ENCODE peak calls at places on chromosomes 3 and 15, in seven cellular contexts. S, I, B, X, E, R and W are unnamed samples.

GRCh38 chr3:53155763-53156162 is 5.2 kb upstream of the PRKCD start:
- DNase-seq in X (peak), S (no peak), B (no peak), R (no peak), E (no peak), I (no peak), W (no peak)

GRCh38 chr15:67149859-67150824 is 84.7 kb downstream of the SMAD3 start:
- DNase-seq in X (no peak), S (no peak), E (peak), B (no peak), R (no peak), I (no peak), W (no peak)

GRCh38 chr3:177107840-177108239 is 89.4 kb downstream of the TBL1XR1 start:
- DNase-seq in E (no peak), R (no peak), I (no peak), X (no peak), B (no peak), S (no peak), W (no peak)

GRCh38 chr3:197186887-197187588 is 111.4 kb downstream of the DLG1 start:
- DNase-seq in R (no peak), X (peak), B (peak), I (peak), E (peak), S (no peak), W (no peak)

GRCh38 chr15:27826411-27826810 is 272.7 kb downstream of the OCA2 start:
- DNase-seq in E (no peak), X (no peak), I (no peak), R (no peak), S (no peak), B (no peak), W (no peak)

GRCh38 chr3:170992854-170993253 is 33.7 kb downstream of the SLC2A2 start:
- DNase-seq in S (no peak), B (no peak), I (no peak), R (no peak), X (no peak), E (no peak), W (no peak)

GRCh38 chr3:72246685-72247084 is 461.7 kb upstream of the PROK2 start:
- DNase-seq in I (no peak), S (peak), B (no peak), E (peak), R (no peak), X (no peak), W (no peak)

GRCh38 chr15:83010709-83011270 is 649 bp downstream of the C15orf40 start:
- DNase-seq in B (peak), I (peak), E (peak), S (peak), R (peak), X (peak), W (no peak)

GRCh38 chr15:77481670-77482069 is 61.0 kb downstream of the HMG20A start:
- DNase-seq in S (no peak), E (no peak), R (no peak), B (no peak), I (no peak), X (no peak), W (no peak)